ENCODE peak calls at places on chromosomes 3 and 15, in six cellular contexts. A is GM12864; F is breast epithelium; Q is activated T-helper 1 cell treated with anti-CD3 and anti-CD28 coated beads, Interleukin-2, amount 50 U/mL, for 16 hours; C is Right ventricle myocardium superior; R is H7. S is an unnamed sample.

GRCh38 chr3:75978686-75979085 is 193.3 kb upstream of the ZNF717 start:
- DNase-seq in F (no peak), R (no peak), C (no peak), Q (no peak), A (no peak), S (no peak)

GRCh38 chr3:133857767-133858166 is 37.9 kb downstream of the RAB6B start:
- DNase-seq in F (no peak), A (no peak), C (no peak), R (peak; percentile 28), Q (no peak), S (no peak)

GRCh38 chr3:190424478-190425439 is 24.9 kb downstream of the TMEM207 start:
- DNase-seq in A (peak; percentile 38), Q (no peak), C (peak; percentile 68), F (no peak), R (peak; percentile 32), S (peak; percentile 40)

GRCh38 chr3:167602041-167602440 is 51.7 kb downstream of the WDR49 start:
- DNase-seq in Q (no peak), A (no peak), C (no peak), F (no peak), R (no peak), S (no peak)

GRCh38 chr3:157531771-157532170 is 28.6 kb upstream of the VEPH1 start:
- DNase-seq in F (no peak), Q (no peak), R (no peak), C (no peak), A (no peak), S (no peak)

GRCh38 chr3:168134931-168135330 is 39.2 kb upstream of the GOLIM4 start:
- DNase-seq in R (no peak), Q (no peak), A (no peak), C (no peak), F (no peak), S (no peak)

GRCh38 chr15:83871808-83872559 is 218.1 kb downstream of the ADAMTSL3 start:
- DNase-seq in R (no peak), Q (no peak), A (peak; percentile 26), C (no peak), F (no peak), S (no peak)

GRCh38 chr3:29611252-29611651 is 330.4 kb downstream of the RBMS3 start:
- DNase-seq in F (no peak), R (no peak), A (no peak), C (no peak), Q (no peak), S (no peak)

GRCh38 chr3:131794766-131795381 is 239.9 kb downstream of the CPNE4 start:
- DNase-seq in C (no peak), F (no peak), A (peak; percentile 36), Q (no peak), R (no peak), S (peak; percentile 24)

GRCh38 chr3:134797080-134797801 is 2.2 kb downstream of the EPHB1 start:
- DNase-seq in A (no peak), F (no peak), C (no peak), R (peak; percentile 56), Q (no peak), S (no peak)

GRCh38 chr3:149020839-149021252 is 29.5 kb downstream of the GYG1 start:
- DNase-seq in F (no peak), C (no peak), A (no peak), R (peak; percentile 22), Q (no peak), S (no peak)

GRCh38 chr15:48696627-48697312 is 51.3 kb upstream of the FBN1 start:
- DNase-seq in R (no peak), F (no peak), A (no peak), Q (no peak), C (no peak), S (no peak)

GRCh38 chr3:141384157-141384556 is 15.9 kb downstream of the ZBTB38 start:
- DNase-seq in C (no peak), A (no peak), F (no peak), R (no peak), Q (no peak), S (no peak)

GRCh38 chr15:71792521-71792920 is 17.8 kb upstream of the NR2E3 start:
- DNase-seq in F (no peak), A (no peak), R (no peak), C (no peak), Q (no peak), S (no peak)

GRCh38 chr3:39038165-39038564 is 13.6 kb downstream of the SCN11A start:
- DNase-seq in C (no peak), Q (no peak), F (no peak), R (no peak), A (no peak), S (no peak)

GRCh38 chr3:183478501-183478900 is 50.1 kb upstream of the MCF2L2 start:
- DNase-seq in C (no peak), F (no peak), A (no peak), Q (no peak), R (no peak), S (no peak)

GRCh38 chr3:55013145-55013544 is 85.3 kb upstream of the LRTM1 start:
- DNase-seq in R (no peak), C (no peak), F (no peak), A (no peak), Q (no peak), S (no peak)

GRCh38 chr15:58472221-58472620 is 40.4 kb downstream of the LIPC start:
- DNase-seq in R (no peak), Q (no peak), A (no peak), C (no peak), F (no peak), S (no peak)

GRCh38 chr3:134371542-134372324 is 2.5 kb downstream of the AMOTL2 start:
- DNase-seq in A (no peak), C (no peak), Q (no peak), R (peak; percentile 51), F (no peak), S (no peak)

GRCh38 chr15:84671211-84671610 is 13.2 kb upstream of the NMB start:
- DNase-seq in R (no peak), F (no peak), A (no peak), C (no peak), Q (no peak), S (no peak)

GRCh38 chr3:195271116-195271858 is at the start of gene XXYLT1:
- DNase-seq in F (peak; percentile 83), R (peak; percentile 96), A (peak; percentile 53), Q (peak; percentile 82), C (peak; percentile 95), S (peak; percentile 93)

GRCh38 chr3:172511783-172512357 is 11.4 kb downstream of the TNFSF10 start:
- DNase-seq in F (no peak), Q (no peak), R (no peak), A (no peak), C (no peak), S (no peak)

GRCh38 chr15:95687056-95687455 is 643.4 kb upstream of the NR2F2 start:
- DNase-seq in R (no peak), F (no peak), Q (no peak), A (no peak), C (no peak), S (no peak)

GRCh38 chr15:40931300-40932142 is 2.4 kb downstream of the DLL4 start:
- DNase-seq in F (no peak), A (no peak), Q (no peak), R (no peak), C (no peak), S (peak; percentile 18)